ENCODE peak calls at places on chromosomes 1 and 21, in four cellular contexts. M is hepatocyte, T is GM12865, J is heart right ventricle. V is an unnamed sample.

GRCh38 chr1:19758227-19758830 is 41.4 kb downstream of the TMCO4 start:
- DNase-seq in T (no peak), M (peak), J (no peak), V (peak)

GRCh38 chr1:234486858-234487830 is 8.2 kb upstream of the TARBP1 start:
- DNase-seq in M (peak), T (peak), J (no peak), V (no peak)

GRCh38 chr1:19336543-19336942 is 24.4 kb downstream of the SLC66A1 start:
- DNase-seq in M (peak), T (peak), J (no peak), V (no peak)

GRCh38 chr1:28986296-28986910 is 72.0 kb downstream of the EPB41 start:
- DNase-seq in M (no peak), J (no peak), T (no peak), V (no peak)

GRCh38 chr1:60132985-60133673 is 59.6 kb upstream of the C1orf87 start:
- DNase-seq in T (no peak), M (peak), J (no peak), V (peak)

GRCh38 chr21:44611551-44611950 is 328 bp upstream of the KRTAP10-8 start:
- DNase-seq in M (no peak), J (no peak), T (no peak), V (no peak)

GRCh38 chr1:236284291-236284711 is 2.5 kb upstream of the ERO1B start:
- DNase-seq in J (no peak), T (peak), M (no peak), V (no peak)

GRCh38 chr1:201447911-201448871 is 20.8 kb downstream of the PHLDA3 start:
- DNase-seq in M (peak), J (peak), T (peak), V (peak)

GRCh38 chr21:29299046-29299905 is 554 bp downstream of the BACH1 start:
- DNase-seq in T (no peak), M (peak), J (peak), V (peak)

GRCh38 chr21:36415375-36415774 is 30.2 kb downstream of the CHAF1B start:
- DNase-seq in J (no peak), M (no peak), T (no peak), V (no peak)

GRCh38 chr1:37265786-37266667 is 208.4 kb upstream of the ZC3H12A start:
- DNase-seq in M (no peak), T (no peak), J (no peak), V (no peak)

GRCh38 chr21:28627261-28627660 is 365.4 kb downstream of the LTN1 start:
- DNase-seq in T (no peak), M (no peak), J (no peak), V (no peak)

GRCh38 chr1:211329764-211330201 is 3.1 kb downstream of the TRAF5 start:
- DNase-seq in T (peak), M (no peak), J (no peak), V (no peak)

GRCh38 chr1:93749487-93749886 is 67.8 kb upstream of the BCAR3 start:
- DNase-seq in M (no peak), T (no peak), J (no peak), V (no peak)

GRCh38 chr1:199644912-199645311 is 382.6 kb upstream of the NR5A2 start:
- DNase-seq in T (no peak), M (no peak), J (no peak), V (no peak)

DNA sequence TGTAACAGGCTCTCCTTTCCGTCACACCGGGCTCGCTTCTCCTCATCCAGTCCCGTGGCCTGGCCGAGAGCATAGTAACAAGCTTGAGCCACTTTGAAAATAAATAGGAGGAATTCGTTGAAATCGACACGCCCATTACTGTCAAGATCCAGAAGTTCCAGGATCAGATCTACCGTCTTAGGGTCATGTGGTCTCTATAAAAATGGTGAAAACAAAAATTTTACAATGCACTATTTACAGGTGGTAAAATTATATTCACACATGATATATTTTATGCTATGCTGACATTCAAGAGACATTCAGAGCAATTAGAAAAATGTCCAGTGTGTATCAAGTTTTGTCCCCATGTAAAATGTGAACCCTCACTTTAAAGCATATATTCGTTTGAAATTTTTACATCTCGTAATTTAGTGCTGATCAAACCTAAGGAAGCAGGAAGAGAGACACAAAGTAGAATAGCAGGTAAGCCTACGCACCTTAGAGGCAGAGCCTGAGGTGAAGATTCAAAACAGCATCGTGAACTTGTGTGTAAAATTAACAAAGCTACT is 2.3 kb downstream of the TCHH start:
- DNase-seq in T (no peak), M (no peak), J (no peak), V (no peak)
- H3K4me3 ChIP-seq in T (no peak), M (no peak), J (no peak), V (no peak)

DNA sequence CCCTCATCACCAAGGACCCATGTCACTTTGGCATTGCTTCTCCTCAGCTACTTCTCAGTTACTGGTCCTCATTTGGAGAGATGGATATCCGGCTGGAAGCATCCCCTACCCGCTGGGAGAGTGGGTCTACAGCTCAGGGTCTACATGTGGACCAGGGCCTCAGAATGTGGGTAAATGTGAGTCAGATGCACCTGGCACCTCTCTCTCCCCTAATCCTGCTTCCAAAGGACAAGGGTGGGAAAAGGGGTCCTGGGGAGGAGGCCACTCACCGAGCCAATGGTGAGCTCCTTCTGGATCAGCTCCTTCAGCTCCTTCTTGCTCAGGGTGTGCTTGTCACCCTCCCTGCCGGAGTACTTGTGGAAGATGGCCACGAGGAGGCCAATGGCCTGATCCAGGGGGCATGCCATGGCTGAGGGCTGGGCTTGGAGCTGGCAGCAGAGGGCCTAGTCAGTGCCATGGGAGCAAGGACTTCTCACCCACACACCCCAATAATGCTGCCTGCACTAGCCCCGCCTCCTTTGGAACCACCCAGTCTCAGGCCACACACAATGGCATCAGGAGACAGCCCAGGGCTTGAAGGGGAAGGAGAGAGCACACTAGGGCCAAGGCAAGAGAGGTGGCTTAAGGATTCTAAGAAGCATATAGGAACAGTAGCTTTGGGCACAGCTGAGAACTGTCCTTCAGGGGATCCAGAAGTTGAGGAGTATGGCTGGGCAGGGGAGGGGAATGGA is 693 bp downstream of the S100A6 start:
- DNase-seq in J (no peak), T (no peak), M (no peak), V (peak)
- H3K4me3 ChIP-seq in J (peak), T (peak), M (peak), V (peak)

DNA sequence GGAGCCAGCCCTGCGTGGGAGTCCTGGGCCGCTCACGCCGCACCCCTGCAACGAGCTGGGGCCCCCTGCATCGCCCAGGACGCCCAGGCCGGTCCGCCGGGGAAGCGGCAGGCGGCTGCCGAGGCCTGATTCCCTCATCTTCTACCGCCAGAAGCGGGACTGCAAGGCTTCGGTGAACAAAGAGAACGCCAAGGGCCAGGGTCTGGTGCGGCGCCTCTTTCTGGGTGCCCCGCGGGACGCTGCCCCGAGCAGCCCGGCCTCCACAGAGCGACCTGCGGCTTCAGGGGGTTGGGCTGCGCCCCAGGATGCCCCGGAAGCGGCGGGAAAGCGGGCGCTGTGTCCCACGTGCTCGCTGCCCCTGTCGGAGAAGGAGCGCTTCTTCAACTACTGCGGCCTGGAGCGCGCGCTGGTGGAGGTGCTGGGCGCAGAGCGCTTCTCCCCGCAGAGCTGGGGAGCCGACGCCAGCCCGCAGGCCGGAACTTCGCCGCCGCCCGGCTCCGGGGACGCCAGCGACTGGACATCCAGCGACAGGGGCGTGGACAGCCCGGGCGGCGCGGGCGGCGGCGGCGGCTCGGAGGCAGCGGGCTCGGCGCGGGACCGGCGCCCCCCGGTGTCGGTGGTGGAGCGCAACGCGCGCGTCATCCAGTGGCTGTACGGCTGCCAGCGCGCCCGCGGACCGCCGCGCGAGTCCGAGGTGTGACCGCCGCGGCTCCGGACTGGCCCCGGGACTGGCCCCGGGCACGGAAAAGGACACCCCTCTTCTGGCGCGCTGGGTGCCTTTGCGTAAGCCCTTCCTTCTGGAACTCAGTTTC is 2.7 kb downstream of the FAM110D start:
- DNase-seq in T (no peak), M (peak), J (peak), V (peak)
- H3K4me3 ChIP-seq in T (no peak), M (peak), J (peak), V (peak)

DNA sequence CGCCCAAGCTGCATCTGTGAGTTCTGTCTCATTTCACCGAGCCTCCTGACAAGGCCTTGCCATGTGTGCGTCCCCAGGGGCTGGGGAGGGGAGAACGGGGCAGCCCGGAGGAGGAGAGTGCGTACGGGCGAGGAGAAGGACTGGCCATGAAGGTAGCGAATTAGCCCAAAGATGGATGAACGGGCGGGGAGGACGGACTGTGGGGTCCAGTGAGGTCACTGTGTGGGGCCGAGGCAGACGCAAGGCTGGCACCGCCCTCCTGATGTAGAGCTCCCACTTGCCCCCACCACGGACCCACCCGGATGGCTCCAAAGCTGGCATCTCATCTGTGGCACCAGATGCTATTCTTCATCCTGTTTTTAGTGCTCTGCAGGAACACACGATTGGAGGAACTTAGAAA is 330.4 kb downstream of the AJAP1 start:
- DNase-seq in M (no peak), J (no peak), T (no peak), V (no peak)
- H3K4me3 ChIP-seq in M (no peak), J (no peak), T (no peak), V (no peak)